ENCODE peak calls at places on chromosomes 6 and 20, in five cellular contexts. J is T-helper 9 cell, V is cardiac fibroblast, R is Ammon's horn, Z is EH. M is an unnamed sample.

GRCh38 chr6:130717657-130718056 is 109.5 kb upstream of the SMLR1 start:
- DNase-seq in Z (peak; percentile 15), J (no peak), V (no peak), R (no peak), M (no peak)

GRCh38 chr6:120498711-120499110 is 835.6 kb downstream of the TBC1D32 start:
- DNase-seq in V (no peak), J (no peak), Z (no peak), R (no peak), M (no peak)

GRCh38 chr6:169854083-169854725 is 102.8 kb downstream of the ERMARD start:
- DNase-seq in R (no peak), V (no peak), J (no peak), Z (no peak), M (no peak)

GRCh38 chr6:36752886-36753506 is 55.4 kb downstream of the RAB44 start:
- DNase-seq in V (no peak), J (no peak), R (no peak), Z (no peak), M (no peak)

GRCh38 chr20:23166563-23166962 is 80.4 kb upstream of the CD93 start:
- DNase-seq in Z (no peak), J (no peak), R (no peak), V (no peak), M (no peak)

GRCh38 chr6:42260972-42261371 is 43.3 kb upstream of the MRPS10 start:
- DNase-seq in Z (peak; percentile 22), V (no peak), J (no peak), R (no peak), M (no peak)

GRCh38 chr6:26130581-26131247 is 43.5 kb downstream of the HFE start:
- DNase-seq in V (no peak), J (no peak), Z (no peak), R (no peak), M (no peak)

GRCh38 chr6:119727504-119728219 is 378.1 kb upstream of the MAN1A1 start:
- DNase-seq in V (no peak), J (no peak), Z (no peak), R (peak; percentile 37), M (no peak)

GRCh38 chr6:37106554-37106953 is 63.4 kb upstream of the PIM1 start:
- DNase-seq in R (no peak), J (no peak), V (no peak), Z (no peak), M (no peak)

GRCh38 chr20:57291003-57291402 is 24.6 kb upstream of the BMP7 start:
- DNase-seq in J (no peak), V (no peak), Z (no peak), R (no peak), M (no peak)

GRCh38 chr20:25046181-25046641 is 11.7 kb downstream of the ACSS1 start:
- DNase-seq in R (no peak), Z (no peak), J (no peak), V (no peak), M (no peak)

GRCh38 chr6:30060634-30060981 is 457 bp upstream of the POLR1H start:
- DNase-seq in R (peak; percentile 38), V (peak; percentile 41), J (no peak), Z (peak; percentile 49), M (no peak)

GRCh38 chr6:46051962-46052361 is 36.3 kb upstream of the CLIC5 start:
- DNase-seq in V (peak; percentile 77), Z (peak; percentile 5), J (no peak), R (no peak), M (no peak)

GRCh38 chr20:33697129-33697528 is 10.9 kb upstream of the E2F1 start:
- DNase-seq in V (peak; percentile 74), R (peak; percentile 87), J (no peak), Z (peak; percentile 81), M (peak; percentile 23)

GRCh38 chr20:11391591-11391990 is 526.1 kb upstream of the BTBD3 start:
- DNase-seq in J (no peak), V (peak; percentile 3), Z (no peak), R (no peak), M (no peak)

GRCh38 chr6:143346004-143346403 is 104.5 kb downstream of the ADAT2 start:
- DNase-seq in Z (peak; percentile 39), V (no peak), R (no peak), J (no peak), M (no peak)

GRCh38 chr20:17653835-17654648 is 28.0 kb downstream of the RRBP1 start:
- DNase-seq in Z (no peak), V (no peak), J (no peak), R (no peak), M (no peak)

GRCh38 chr6:15551798-15552197 is 111.0 kb downstream of the DTNBP1 start:
- DNase-seq in J (no peak), V (peak; percentile 14), Z (no peak), R (no peak), M (no peak)

GRCh38 chr6:105250523-105250922 is 70.7 kb upstream of the POPDC3 start:
- DNase-seq in Z (no peak), J (no peak), R (no peak), V (no peak), M (no peak)

GRCh38 chr6:147322299-147323162 is 118.3 kb downstream of the STXBP5 start:
- DNase-seq in V (peak; percentile 56), J (no peak), R (no peak), Z (peak; percentile 35), M (no peak)